ENCODE peak calls at places on chromosomes 3 and 15, in eight cellular contexts. L, R, I, S, O, V, Y and F are unnamed samples.

GRCh38 chr3:124760601-124761000 is 30.3 kb downstream of the UMPS start:
- DNase-seq in V (no peak), L (no peak), O (peak; percentile 42), I (peak; percentile 61), S (peak; percentile 78), R (no peak), Y (no peak), F (no peak)

GRCh38 chr3:134776518-134776917 is 18.5 kb upstream of the EPHB1 start:
- DNase-seq in Y (no peak), V (no peak), R (no peak), O (no peak), L (no peak), I (no peak), S (no peak), F (no peak)

GRCh38 chr15:29695486-29696167 is 126.6 kb downstream of the TJP1 start:
- DNase-seq in L (no peak), R (no peak), O (no peak), I (no peak), V (no peak), S (no peak), Y (no peak), F (no peak)

GRCh38 chr3:148078659-148079058 is 619.0 kb upstream of the AGTR1 start:
- DNase-seq in L (no peak), I (no peak), S (no peak), Y (no peak), V (no peak), O (no peak), R (no peak), F (no peak)

GRCh38 chr3:187264051-187264450 is 27.5 kb downstream of the MASP1 start:
- DNase-seq in S (peak; percentile 81), V (peak; percentile 34), L (no peak), R (no peak), I (peak; percentile 89), O (no peak), Y (no peak), F (no peak)

GRCh38 chr15:63502137-63502801 is 2.1 kb upstream of the USP3 start:
- DNase-seq in S (peak; percentile 73), I (peak; percentile 94), V (no peak), Y (no peak), R (peak; percentile 32), L (no peak), O (no peak), F (no peak)

GRCh38 chr3:197021231-197021630 is 8.4 kb downstream of the MELTF start:
- DNase-seq in R (no peak), Y (no peak), L (no peak), V (no peak), O (no peak), I (no peak), S (no peak), F (no peak)

GRCh38 chr3:112822116-112823055 is 24.3 kb downstream of the CD200R1L start:
- DNase-seq in S (no peak), O (no peak), L (no peak), R (peak; percentile 20), I (no peak), Y (no peak), V (no peak), F (no peak)

GRCh38 chr3:107933450-107933849 is 157.4 kb downstream of the CD47 start:
- DNase-seq in V (no peak), O (no peak), Y (no peak), I (no peak), L (no peak), S (no peak), R (no peak), F (no peak)

GRCh38 chr3:100882571-100882981 is 110.6 kb downstream of the ABI3BP start:
- DNase-seq in Y (no peak), V (no peak), S (peak; percentile 43), O (no peak), R (no peak), I (no peak), L (no peak), F (no peak)

GRCh38 chr15:60001642-60002527 is 2.2 kb upstream of the FOXB1 start:
- DNase-seq in L (no peak), I (no peak), S (no peak), V (no peak), O (no peak), R (no peak), Y (no peak), F (no peak)

GRCh38 chr3:44318929-44319328 is 19.6 kb upstream of the TCAIM start:
- DNase-seq in O (no peak), V (no peak), S (no peak), I (no peak), Y (no peak), L (no peak), R (peak; percentile 50), F (no peak)

GRCh38 chr3:133763797-133764734 is 17.9 kb downstream of the TF start:
- DNase-seq in R (peak; percentile 58), L (no peak), Y (no peak), I (peak; percentile 1), V (no peak), O (peak; percentile 68), S (peak; percentile 2), F (no peak)